ENCODE peak calls at places on chromosomes 11 and 22, in five cellular contexts. I, F, P, Y and L are unnamed samples.
A peak's percentile ranks its signal among the peaks of the same experiment; 100 is the strongest.

GRCh38 chr22:19455585-19456370 is 8.3 kb upstream of the C22orf39 start:
- DNase-seq in F (no peak), Y (no peak), P (no peak), I (no peak), L (no peak)

GRCh38 chr22:49930128-49930527 is 11.7 kb downstream of the CRELD2 start:
- DNase-seq in F (no peak), P (no peak), I (no peak), Y (no peak), L (no peak)

GRCh38 chr11:12693485-12694181 is 19.4 kb downstream of the TEAD1 start:
- DNase-seq in Y (no peak), I (no peak), P (no peak), F (peak; percentile 48), L (peak; percentile 96)

GRCh38 chr22:19811811-19812771 is 42.6 kb downstream of the GNB1L start:
- DNase-seq in I (no peak), Y (no peak), P (no peak), F (no peak), L (no peak)

GRCh38 chr11:87173185-87174039 is 135.7 kb downstream of the TMEM135 start:
- DNase-seq in Y (no peak), P (no peak), F (peak; percentile 19), I (no peak), L (peak; percentile 56)

GRCh38 chr22:50498322-50498861 is 9.1 kb downstream of the LMF2 start:
- DNase-seq in P (no peak), Y (peak; percentile 84), F (peak; percentile 80), I (peak; percentile 56), L (peak; percentile 44)

GRCh38 chr11:134764367-134764766 is 352.3 kb upstream of the B3GAT1 start:
- DNase-seq in Y (no peak), I (no peak), F (no peak), P (no peak), L (no peak)

GRCh38 chr11:10619281-10619680 is 50.8 kb upstream of the LYVE1 start:
- DNase-seq in I (no peak), Y (no peak), P (no peak), F (no peak), L (no peak)

GRCh38 chr22:41857160-41857859 is 24.4 kb downstream of the SREBF2 start:
- DNase-seq in P (peak; percentile 46), F (peak; percentile 38), Y (peak; percentile 70), I (peak; percentile 43), L (peak; percentile 65)

GRCh38 chr11:2517016-2517385 is 72.2 kb downstream of the KCNQ1 start:
- DNase-seq in I (no peak), F (no peak), P (no peak), Y (no peak), L (no peak)

GRCh38 chr22:41772198-41772597 is 28.3 kb upstream of the CCDC134 start:
- DNase-seq in I (no peak), Y (no peak), F (no peak), P (no peak), L (no peak)

GRCh38 chr11:64400096-64400495 is 41.1 kb downstream of the RPS6KA4 start:
- DNase-seq in F (no peak), Y (peak; percentile 62), P (no peak), I (no peak), L (no peak)

GRCh38 chr22:27173530-27173929 is 516.1 kb downstream of the MIAT start:
- DNase-seq in Y (no peak), I (no peak), F (no peak), P (no peak), L (no peak)

GRCh38 chr11:31240340-31240904 is 129.1 kb downstream of the DCDC1 start:
- DNase-seq in P (no peak), F (peak; percentile 59), I (no peak), Y (peak; percentile 24), L (peak; percentile 59)

GRCh38 chr22:27099896-27100295 is 442.5 kb downstream of the MIAT start:
- DNase-seq in F (no peak), Y (no peak), I (no peak), P (no peak), L (no peak)

GRCh38 chr11:118884613-118885274 is 1.1 kb downstream of the CXCR5 start:
- DNase-seq in F (no peak), I (no peak), P (no peak), Y (no peak), L (no peak)

GRCh38 chr11:123650901-123651300 is 3.5 kb downstream of the SCN3B start:
- DNase-seq in P (no peak), I (no peak), Y (no peak), F (no peak), L (no peak)

GRCh38 chr11:5364214-5364613 is 12.9 kb downstream of the OR51B6 start:
- DNase-seq in I (no peak), Y (no peak), P (no peak), F (no peak), L (no peak)

GRCh38 chr11:18720086-18720810 is 5.7 kb downstream of the IGSF22 start:
- DNase-seq in Y (no peak), I (no peak), P (no peak), F (no peak), L (no peak)

GRCh38 chr11:110795124-110795624 is 82.9 kb upstream of the ARHGAP20 start:
- DNase-seq in I (no peak), P (no peak), Y (no peak), F (no peak), L (no peak)
- TF ChIP-seq ATF3 in I (no peak), P (no peak), Y (no peak), F (no peak), L (no peak)

DNA sequence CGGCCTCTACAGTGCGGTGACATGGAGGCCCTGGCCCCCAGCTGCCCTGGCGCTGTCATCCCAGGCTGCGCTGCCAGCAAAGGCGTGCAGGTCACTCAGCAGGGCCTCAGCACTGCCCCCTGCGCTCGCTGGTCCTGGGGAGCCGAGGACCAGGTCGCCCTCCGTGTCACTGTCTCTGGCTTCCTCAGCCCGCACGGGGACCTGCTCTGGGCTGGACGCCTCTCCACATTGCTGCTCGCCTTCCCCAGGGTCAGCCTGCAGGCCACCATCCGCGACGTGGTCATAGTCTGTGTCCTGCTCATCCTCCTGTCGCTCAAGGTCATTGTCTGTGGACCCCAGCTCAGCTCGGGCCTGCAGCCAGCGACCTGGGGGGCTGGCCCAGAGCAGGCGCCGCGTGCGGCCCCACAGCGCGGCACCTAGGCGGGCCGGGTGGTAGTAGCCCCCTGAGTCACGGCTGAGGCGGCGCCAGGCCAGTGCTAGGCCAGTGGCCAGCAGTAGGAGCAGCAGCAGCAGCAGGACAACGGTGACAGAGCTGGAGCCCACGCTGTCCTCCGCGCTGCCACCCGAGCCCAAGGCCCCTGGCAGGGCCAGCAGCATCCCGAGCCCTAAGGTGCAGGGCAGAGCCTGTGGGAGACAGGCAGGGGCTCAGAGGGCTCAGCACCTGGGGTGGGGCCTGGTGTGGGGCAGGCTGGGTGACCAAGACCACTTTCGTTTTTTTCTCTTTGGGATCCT is 1.6 kb downstream of the PTPRCAP start:
- DNase-seq in P (no peak), F (no peak), Y (no peak), I (no peak), L (no peak)
- TF ChIP-seq POLR2A in P (peak; percentile 81), F (no peak), Y (peak; percentile 7), I (peak; percentile 43), L (no peak)

DNA sequence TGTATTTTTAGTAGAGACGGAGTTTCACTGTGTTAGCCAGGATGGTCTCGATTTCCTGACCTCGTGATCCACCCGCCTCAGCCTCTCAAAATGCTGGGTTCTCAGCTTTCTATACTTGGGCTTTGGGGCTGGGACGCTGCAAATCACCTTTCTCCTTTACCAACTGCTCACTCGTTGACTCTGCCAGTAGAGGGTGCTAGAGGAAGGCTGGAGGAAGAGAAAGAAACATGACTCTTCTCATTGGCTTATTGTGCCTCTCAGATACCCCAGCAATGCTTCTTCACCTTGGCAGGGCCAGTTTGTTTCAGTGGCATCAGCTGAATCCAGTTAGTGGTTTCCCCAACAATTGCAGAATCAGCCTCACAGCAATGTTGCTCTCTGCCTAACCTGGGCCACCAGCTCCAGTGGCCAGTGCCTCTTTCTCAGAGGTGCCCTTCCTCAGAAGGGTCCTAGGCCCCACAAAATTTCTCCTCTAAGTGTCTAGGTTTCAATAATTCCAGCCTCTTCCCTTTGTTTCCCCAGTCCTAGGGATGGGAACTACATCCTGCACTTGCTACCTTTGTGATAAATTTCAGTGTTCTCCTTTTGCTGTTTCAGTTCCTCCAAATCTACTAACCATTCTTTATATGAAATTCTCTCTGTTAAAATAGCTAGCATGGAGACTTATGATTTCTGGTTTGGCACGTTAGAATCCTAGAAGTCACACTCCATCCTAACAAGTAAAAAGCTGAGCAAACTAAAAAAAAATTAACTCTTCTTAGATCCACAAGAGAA is 71.5 kb upstream of the VSTM5 start:
- DNase-seq in F (peak; percentile 56), I (peak; percentile 43), Y (peak; percentile 65), P (peak; percentile 4), L (peak; percentile 60)
- TF ChIP-seq ATF3 in F (no peak), I (no peak), Y (no peak), P (no peak), L (no peak)

GRCh38 chr11:59542142-59542810 is 30.9 kb downstream of the OR4D9 start:
- DNase-seq in P (no peak), I (no peak), F (no peak), Y (no peak), L (no peak)

GRCh38 chr11:59548309-59548656 is 36.9 kb downstream of the OR4D9 start:
- DNase-seq in F (no peak), Y (no peak), P (no peak), I (no peak), L (no peak)

GRCh38 chr11:59544869-59545178 is 33.5 kb downstream of the OR4D9 start:
- DNase-seq in P (no peak), Y (peak; percentile 49), I (no peak), F (no peak), L (no peak)

GRCh38 chr11:59550368-59550841 is 39.1 kb downstream of the OR4D9 start:
- DNase-seq in I (peak; percentile 97), F (peak; percentile 94), Y (peak; percentile 78), P (peak; percentile 96), L (peak; percentile 96)

DNA sequence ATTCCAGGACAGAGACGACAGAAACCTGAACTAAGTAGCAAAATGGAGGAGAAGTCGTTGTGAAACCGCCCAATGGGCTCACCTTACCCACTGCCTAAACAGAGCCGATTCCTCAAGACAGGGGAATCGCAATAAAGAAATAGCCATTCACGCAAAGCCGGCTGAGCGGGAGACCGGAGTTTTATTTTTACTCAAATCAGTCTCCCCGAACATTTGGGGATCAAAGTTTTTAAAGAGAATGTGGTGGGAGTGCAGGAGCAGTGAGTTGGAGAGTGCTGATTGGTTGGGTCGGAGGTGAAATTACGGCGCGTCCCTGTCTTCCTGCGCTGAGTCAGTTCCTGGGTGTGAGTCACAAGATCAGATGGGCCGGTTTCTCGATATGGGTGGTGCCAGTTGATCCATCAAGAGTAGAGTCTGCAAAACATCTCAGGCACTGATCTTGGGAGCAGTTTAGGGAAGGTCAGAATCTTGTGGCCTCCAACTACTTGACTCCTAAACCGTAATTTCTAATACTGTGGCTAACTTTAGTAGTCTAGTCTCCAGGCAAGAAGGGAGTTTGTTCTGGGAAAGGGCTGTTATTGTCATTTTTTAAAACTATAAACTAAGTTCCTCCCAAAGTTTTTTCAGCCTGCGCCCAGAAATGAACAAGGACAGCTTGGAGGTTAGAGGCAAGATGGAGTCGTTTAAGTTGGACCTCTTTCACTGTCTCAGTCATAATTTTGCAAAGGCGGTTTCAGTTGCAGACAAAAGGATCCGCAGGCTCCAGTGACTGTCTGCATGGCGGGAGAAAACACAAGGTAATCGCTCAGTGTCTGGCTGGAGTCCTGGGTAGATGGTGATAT is 34.1 kb downstream of the OR4D9 start:
- DNase-seq in F (no peak), I (no peak), Y (peak; percentile 91), P (no peak), L (peak; percentile 91)
- TF ChIP-seq POLR2A in F (no peak), I (no peak), Y (peak; percentile 97), P (no peak), L (peak; percentile 67)